ENCODE peak calls at places on chromosomes 6 and 20, in seven cellular contexts. Q is mucosa of descending colon, D is tibial artery, T is Calu3, I is K562, G is spleen, E is brain microvascular endothelial cell. H is an unnamed sample.

GRCh38 chr20:11204926-11205768 is 531.3 kb upstream of the JAG1 start:
- DNase-seq in I (no peak), D (peak), G (no peak), T (peak), E (peak), Q (peak), H (peak)

GRCh38 chr6:75266716-75267291 is 17.8 kb downstream of the TMEM30A start:
- DNase-seq in I (peak), D (no peak), Q (no peak), T (no peak), G (no peak), E (no peak), H (no peak)

GRCh38 chr6:158405933-158406332 is 93.7 kb downstream of the TULP4 start:
- DNase-seq in D (no peak), Q (no peak), G (no peak), T (no peak), E (no peak), I (no peak), H (no peak)

GRCh38 chr20:51628533-51629398 is 86.2 kb upstream of the NFATC2 start:
- DNase-seq in I (no peak), G (no peak), E (peak), Q (no peak), T (no peak), D (no peak), H (no peak)

GRCh38 chr6:36078159-36078558 is 50.6 kb downstream of the MAPK14 start:
- DNase-seq in T (no peak), E (no peak), Q (no peak), G (no peak), I (no peak), D (no peak), H (no peak)

GRCh38 chr6:118876201-118876600 is 17.8 kb upstream of the ASF1A start:
- DNase-seq in Q (no peak), I (no peak), D (no peak), G (no peak), T (no peak), E (no peak), H (no peak)

GRCh38 chr6:125094563-125094962 is 59.0 kb upstream of the TPD52L1 start:
- DNase-seq in E (peak), G (no peak), D (no peak), Q (no peak), I (no peak), T (no peak), H (no peak)

GRCh38 chr6:72589096-72589495 is 32.8 kb upstream of the KCNQ5 start:
- DNase-seq in E (no peak), T (no peak), I (no peak), D (no peak), Q (no peak), G (no peak), H (no peak)

GRCh38 chr6:19142236-19142635 is 694.9 kb upstream of the ID4 start:
- DNase-seq in Q (no peak), D (no peak), G (no peak), T (no peak), I (no peak), E (no peak), H (no peak)

GRCh38 chr6:118574051-118574865 is 26.2 kb downstream of the PLN start:
- DNase-seq in T (no peak), Q (no peak), I (no peak), G (no peak), D (no peak), E (no peak), H (no peak)

GRCh38 chr20:10501377-10501776 is 66.3 kb downstream of the SLX4IP start:
- DNase-seq in T (no peak), G (no peak), E (no peak), D (no peak), I (no peak), Q (no peak), H (no peak)

GRCh38 chr6:168322966-168323365 is 3.4 kb upstream of the DACT2 start:
- DNase-seq in Q (no peak), I (no peak), T (no peak), D (no peak), E (no peak), G (no peak), H (no peak)

GRCh38 chr6:43096451-43097097 is 20.5 kb downstream of the PTK7 start:
- DNase-seq in I (no peak), T (peak), E (peak), Q (no peak), G (peak), D (no peak), H (no peak)

GRCh38 chr6:160055813-160056212 is 65.8 kb upstream of the SLC22A1 start:
- DNase-seq in E (no peak), G (no peak), T (no peak), D (no peak), I (no peak), Q (no peak), H (no peak)

GRCh38 chr6:119562168-119562567 is 212.6 kb upstream of the MAN1A1 start:
- DNase-seq in I (no peak), D (no peak), G (no peak), T (no peak), E (no peak), Q (no peak), H (no peak)

GRCh38 chr6:26198626-26199056 is 111.4 kb downstream of the HFE start:
- DNase-seq in E (no peak), D (no peak), Q (no peak), I (no peak), T (no peak), G (no peak), H (no peak)

GRCh38 chr6:35049885-35050284 is 91.3 kb downstream of the TCP11 start:
- DNase-seq in G (no peak), Q (peak), D (peak), E (peak), T (no peak), I (peak), H (peak)

GRCh38 chr6:114304304-114304887 is 38.4 kb downstream of the HS3ST5 start:
- DNase-seq in I (no peak), E (no peak), Q (no peak), T (no peak), D (no peak), G (no peak), H (no peak)

GRCh38 chr6:56833127-56833791 is 121.6 kb upstream of the BEND6 start:
- DNase-seq in T (no peak), G (no peak), Q (no peak), D (no peak), I (no peak), E (no peak), H (no peak)

GRCh38 chr20:50346372-50347347 is 156.0 kb downstream of the CEBPB start:
- DNase-seq in G (peak), Q (peak), E (peak), I (no peak), D (peak), T (peak), H (no peak)

GRCh38 chr6:40900791-40901190 is 138.2 kb downstream of the UNC5CL start:
- DNase-seq in G (no peak), I (no peak), T (no peak), E (no peak), D (no peak), Q (no peak), H (no peak)

GRCh38 chr6:117195728-117196127 is 69.6 kb upstream of the VGLL2 start:
- DNase-seq in D (no peak), Q (no peak), I (no peak), G (no peak), E (no peak), T (peak), H (no peak)

GRCh38 chr6:145071836-145072235 is 663.5 kb downstream of the EPM2A start:
- DNase-seq in G (no peak), E (peak), T (no peak), I (no peak), D (no peak), Q (no peak), H (no peak)

GRCh38 chr6:126039284-126039683 is 52.9 kb downstream of the TRMT11 start:
- DNase-seq in D (no peak), I (no peak), E (peak), T (no peak), G (no peak), Q (no peak), H (no peak)

GRCh38 chr20:36043892-36044515 is 75.6 kb downstream of the CNBD2 start:
- DNase-seq in D (no peak), T (no peak), E (no peak), G (no peak), Q (no peak), I (no peak), H (no peak)

DNA sequence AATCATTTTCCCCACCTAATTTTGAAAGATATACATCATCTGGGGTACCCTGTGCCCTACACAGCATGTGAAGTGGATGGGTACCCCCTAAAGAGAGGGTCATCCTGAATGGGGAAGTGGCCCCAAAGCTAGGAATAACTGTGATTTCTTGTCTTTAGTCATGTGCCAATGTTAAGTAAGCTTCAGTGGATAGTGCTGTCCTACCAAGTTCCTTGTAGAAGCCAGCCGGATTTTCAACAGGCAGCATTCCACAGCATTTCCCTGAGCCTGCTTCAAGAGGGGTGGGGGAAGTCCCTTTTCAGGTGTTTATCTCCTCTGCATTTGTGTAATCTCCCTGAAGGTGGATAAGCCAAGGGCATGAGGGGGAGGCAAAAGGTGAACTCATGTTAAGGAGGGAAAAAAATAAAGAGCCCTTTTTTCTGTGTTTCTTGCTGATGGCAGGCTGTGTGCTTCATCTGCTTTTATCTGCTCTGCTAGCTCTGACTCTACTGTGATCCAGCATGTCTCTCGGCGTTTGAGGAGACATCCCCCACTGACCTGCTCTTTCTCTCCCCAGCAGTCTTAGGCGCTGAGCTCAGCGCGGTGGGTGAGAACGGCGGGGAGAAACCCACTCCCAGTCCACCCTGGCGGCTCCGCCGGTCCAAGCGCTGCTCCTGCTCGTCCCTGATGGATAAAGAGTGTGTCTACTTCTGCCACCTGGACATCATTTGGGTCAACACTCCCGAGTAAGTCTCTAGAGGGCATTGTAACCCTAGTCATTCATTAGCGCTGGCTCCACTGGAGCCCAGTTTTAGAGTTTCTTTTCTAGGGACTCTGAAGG is 1.8 kb downstream of the EDN1 start:
- DNase-seq in Q (peak), D (no peak), G (peak), E (no peak), I (no peak), T (peak), H (no peak)
- TF ChIP-seq CTCF in Q (no peak), D (peak), G (peak), E (peak), I (no peak), T (no peak), H (no peak)

GRCh38 chr6:89239338-89239737 is 22.2 kb upstream of the GABRR1 start:
- DNase-seq in D (no peak), I (peak), G (no peak), E (no peak), T (peak), Q (peak), H (no peak)

GRCh38 chr6:89243331-89243629 is 26.1 kb upstream of the GABRR1 start:
- DNase-seq in D (no peak), I (no peak), Q (no peak), T (no peak), E (no peak), G (no peak), H (no peak)

GRCh38 chr6:89237158-89237557 is 20.0 kb upstream of the GABRR1 start:
- DNase-seq in G (no peak), D (no peak), T (no peak), E (no peak), I (no peak), Q (no peak), H (no peak)

GRCh38 chr6:89244237-89244985 is 27.3 kb upstream of the GABRR1 start:
- DNase-seq in D (no peak), I (no peak), T (no peak), G (no peak), E (no peak), Q (no peak), H (no peak)

DNA sequence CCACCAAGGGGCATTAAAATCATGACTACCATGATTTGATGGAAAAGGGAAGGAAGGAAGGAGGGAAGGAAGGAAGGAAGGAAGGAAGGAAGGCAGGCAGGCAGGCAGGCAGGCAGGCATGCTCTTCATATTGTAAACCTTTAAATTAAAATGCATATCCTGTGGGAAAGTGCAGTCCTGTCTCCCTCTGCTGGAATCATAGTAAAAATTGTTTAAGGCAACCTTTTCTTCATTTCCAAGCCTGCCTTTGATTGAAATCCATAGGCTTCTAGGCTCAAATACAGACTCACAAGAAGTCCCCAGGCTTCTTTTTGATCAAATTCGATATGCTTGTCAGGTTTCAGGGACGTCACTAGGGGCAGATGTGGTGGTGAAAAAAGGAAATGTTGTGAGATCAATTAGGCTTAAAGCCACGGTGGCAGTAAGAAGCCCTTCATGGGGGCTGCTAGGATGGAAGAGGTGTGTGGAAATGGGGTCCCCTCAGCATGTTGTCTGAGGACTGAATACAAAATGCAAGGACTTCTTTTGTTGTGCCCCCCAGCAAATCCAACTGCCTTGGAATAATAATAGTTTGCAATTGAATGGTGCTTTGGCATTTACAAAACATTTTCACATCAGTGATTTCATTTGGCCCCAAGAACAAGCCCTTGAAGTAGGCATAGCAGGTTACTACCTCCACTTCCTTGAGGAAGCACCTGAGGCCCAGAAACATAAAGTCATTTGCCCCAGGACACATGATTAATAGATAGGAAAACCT is 25.6 kb upstream of the GABRR1 start:
- DNase-seq in D (no peak), T (peak), Q (no peak), G (no peak), I (no peak), E (peak), H (no peak)
- TF ChIP-seq CTCF in D (peak), T (peak), Q (no peak), G (peak), I (peak), E (peak), H (no peak)

DNA sequence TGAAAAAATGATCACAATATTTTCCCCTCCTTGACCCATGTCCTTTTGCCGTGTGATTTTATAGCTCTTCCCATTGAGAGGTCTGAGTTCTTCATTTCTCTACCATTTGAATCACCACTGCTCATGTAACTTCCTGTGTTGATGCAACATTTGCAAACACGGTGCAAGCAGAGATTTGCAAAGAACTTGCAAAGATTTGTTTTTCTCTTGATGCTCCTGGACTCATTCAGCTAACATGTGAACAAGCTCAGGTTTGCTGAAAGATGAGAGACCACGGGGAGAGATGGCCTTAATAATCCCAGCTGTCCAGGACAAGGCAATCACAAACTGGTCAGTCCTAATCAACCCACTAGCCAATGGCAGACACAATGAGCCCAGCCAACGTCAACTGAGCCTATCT is 8.6 kb downstream of the VNN2 start:
- DNase-seq in D (no peak), Q (no peak), I (no peak), T (no peak), E (no peak), G (no peak), H (no peak)
- TF ChIP-seq CTCF in D (no peak), Q (no peak), I (no peak), T (no peak), E (no peak), G (no peak), H (no peak)

DNA sequence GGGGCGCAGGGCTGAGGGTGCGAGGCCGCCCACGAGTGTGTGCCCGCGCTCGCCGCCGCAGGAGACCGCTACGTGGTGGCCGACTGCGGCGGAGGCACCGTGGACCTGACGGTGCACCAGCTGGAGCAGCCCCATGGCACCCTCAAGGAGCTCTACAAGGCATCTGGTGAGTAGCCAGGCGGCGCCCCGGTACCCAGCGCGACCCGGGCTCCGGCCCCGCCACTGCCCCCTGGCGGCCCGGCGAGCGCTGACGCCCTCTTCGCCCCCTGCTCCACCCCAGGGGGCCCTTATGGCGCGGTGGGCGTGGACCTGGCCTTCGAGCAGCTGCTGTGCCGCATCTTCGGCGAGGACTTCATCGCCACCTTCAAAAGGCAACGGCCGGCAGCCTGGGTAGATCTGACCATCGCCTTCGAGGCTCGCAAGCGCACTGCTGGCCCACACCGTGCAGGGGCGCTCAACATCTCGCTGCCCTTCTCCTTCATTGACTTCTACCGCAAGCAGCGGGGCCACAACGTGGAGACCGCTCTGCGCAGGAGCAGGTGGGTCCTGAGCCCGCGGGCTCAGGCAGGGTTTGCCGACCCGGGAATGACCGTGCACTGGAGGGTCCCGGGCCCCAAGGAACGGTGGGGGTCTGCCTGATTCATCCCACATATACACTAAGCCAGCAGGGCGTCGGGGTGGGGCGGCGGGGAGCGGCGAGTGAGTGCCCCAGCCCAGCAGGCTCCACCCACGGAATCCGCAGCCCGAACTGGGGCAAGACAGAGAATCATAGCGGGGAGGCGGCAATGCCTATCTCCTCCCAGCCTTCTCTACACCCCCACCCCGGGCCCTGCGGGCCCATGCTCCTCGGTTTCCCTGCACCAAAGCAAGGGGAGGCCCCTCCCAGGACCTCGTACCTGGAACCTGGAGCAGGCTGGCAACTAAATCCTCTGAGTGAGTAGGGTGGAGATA is 17.5 kb downstream of the HSPA12B start:
- DNase-seq in Q (no peak), G (peak), D (no peak), I (peak), E (no peak), T (peak), H (peak)
- TF ChIP-seq CTCF in Q (peak), G (peak), D (peak), I (peak), E (peak), T (peak), H (peak)

GRCh38 chr6:31426395-31426794 is 23.0 kb downstream of the MICA start:
- DNase-seq in E (no peak), G (no peak), T (no peak), I (no peak), Q (no peak), D (no peak), H (no peak)
- TF ChIP-seq CTCF in E (no peak), G (no peak), T (no peak), I (no peak), Q (no peak), D (no peak), H (no peak)